ENCODE peak calls at places on chromosomes 6 and 20, in four cellular contexts. J is stimulated activated naive CD4-positive, alpha-beta T cell; H is IMR-90; R is A549. O is an unnamed sample.

GRCh38 chr20:32772046-32772445 is 9.9 kb downstream of the DNMT3B start:
- DNase-seq in J (peak), H (no peak), R (no peak), O (no peak)

GRCh38 chr20:36181934-36182603 is 27.5 kb downstream of the EPB41L1 start:
- DNase-seq in J (no peak), H (peak), R (no peak), O (peak)

GRCh38 chr6:19452495-19452894 is 384.7 kb upstream of the ID4 start:
- DNase-seq in J (no peak), H (no peak), R (no peak), O (no peak)

GRCh38 chr20:50394569-50394968 is 115.6 kb upstream of the PTPN1 start:
- DNase-seq in J (no peak), H (no peak), R (no peak), O (no peak)

GRCh38 chr6:69861986-69862385 is 4.4 kb upstream of the COL19A1 start:
- DNase-seq in J (no peak), H (no peak), R (no peak), O (no peak)

GRCh38 chr20:47278907-47279348 is 77.6 kb downstream of the ZMYND8 start:
- DNase-seq in J (no peak), H (peak), R (no peak), O (peak)

GRCh38 chr6:137357263-137357947 is 136.8 kb downstream of the OLIG3 start:
- DNase-seq in J (no peak), H (no peak), R (no peak), O (no peak)

GRCh38 chr20:51327251-51327841 is 215.2 kb downstream of the NFATC2 start:
- DNase-seq in J (no peak), H (peak), R (no peak), O (peak)

GRCh38 chr20:18705490-18705889 is 108.1 kb upstream of the SCP2D1 start:
- DNase-seq in J (no peak), H (peak), R (no peak), O (no peak)

O was measured in dermis microvascular lymphatic vessel endothelial cell.